ENCODE peak calls at places on chromosomes 3 and 15, in four cellular contexts. H, T, Z and K are unnamed samples.

GRCh38 chr3:160434071-160434470 is 15.5 kb downstream of the TRIM59 start:
- DNase-seq in H (no peak), T (no peak), Z (no peak), K (no peak)

GRCh38 chr15:96122077-96123027 is 208.1 kb upstream of the NR2F2 start:
- DNase-seq in H (no peak), T (no peak), Z (no peak), K (no peak)

GRCh38 chr15:64180235-64180824 is 17.5 kb upstream of the PPIB start:
- DNase-seq in H (no peak), T (no peak), Z (no peak), K (peak; percentile 47)

GRCh38 chr15:63243101-63243500 is 34.3 kb upstream of the APH1B start:
- DNase-seq in H (no peak), T (no peak), Z (no peak), K (no peak)

GRCh38 chr3:106691476-106691875 is 685.8 kb upstream of the CCDC54 start:
- DNase-seq in H (no peak), T (no peak), Z (no peak), K (no peak)

GRCh38 chr3:98021821-98022220 is 13.3 kb downstream of the GABRR3 start:
- DNase-seq in H (no peak), T (no peak), Z (no peak), K (no peak)

GRCh38 chr3:160183375-160184076 is 41.7 kb upstream of the C3orf80 start:
- DNase-seq in H (no peak), T (no peak), Z (no peak), K (no peak)

GRCh38 chr15:84810073-84810840 is 6.9 kb upstream of the ALPK3 start:
- DNase-seq in H (no peak), T (no peak), Z (no peak), K (no peak)

GRCh38 chr15:65532738-65533051 is 2.4 kb downstream of the HACD3 start:
- DNase-seq in H (no peak), T (no peak), Z (no peak), K (no peak)

GRCh38 chr3:129504471-129505100 is 23.9 kb upstream of the RHO start:
- DNase-seq in H (no peak), T (no peak), Z (no peak), K (no peak)

GRCh38 chr3:32157600-32158264 is 51.3 kb downstream of the GPD1L start:
- DNase-seq in H (no peak), T (no peak), Z (no peak), K (no peak)

GRCh38 chr3:72482589-72483249 is 365.5 kb downstream of the SHQ1 start:
- DNase-seq in H (peak; percentile 89), T (peak; percentile 35), Z (peak; percentile 51), K (no peak)

GRCh38 chr3:123881771-123882170 is 2.4 kb downstream of the MYLK start:
- DNase-seq in H (no peak), T (no peak), Z (no peak), K (no peak)

GRCh38 chr3:29335438-29335837 is 54.6 kb downstream of the RBMS3 start:
- DNase-seq in H (no peak), T (peak; percentile 40), Z (no peak), K (no peak)

GRCh38 chr15:99320374-99321215 is 69.3 kb downstream of the LRRC28 start:
- DNase-seq in H (no peak), T (no peak), Z (no peak), K (no peak)

GRCh38 chr15:42528970-42529369 is 19.6 kb downstream of the LRRC57 start:
- DNase-seq in H (no peak), T (no peak), Z (no peak), K (no peak)

GRCh38 chr3:47527952-47528718 is 14.6 kb upstream of the ELP6 start:
- DNase-seq in H (no peak), T (no peak), Z (no peak), K (no peak)

GRCh38 chr3:4822568-4822967 is 156.7 kb upstream of the BHLHE40 start:
- DNase-seq in H (no peak), T (no peak), Z (no peak), K (no peak)

GRCh38 chr3:123936400-123936799 is 24.6 kb downstream of the CCDC14 start:
- DNase-seq in H (no peak), T (no peak), Z (no peak), K (no peak)

GRCh38 chr3:24406900-24407299 is 87.8 kb downstream of the THRB start:
- DNase-seq in H (no peak), T (no peak), Z (no peak), K (no peak)

GRCh38 chr15:47796339-47796738 is 79.0 kb downstream of the SEMA6D start:
- DNase-seq in H (no peak), T (no peak), Z (no peak), K (no peak)

GRCh38 chr15:51097553-51098330 is 3.0 kb upstream of the TNFAIP8L3 start:
- DNase-seq in H (no peak), T (no peak), Z (no peak), K (no peak)

GRCh38 chr15:90959894-90960293 is 5.2 kb downstream of the RCCD1 start:
- DNase-seq in H (no peak), T (no peak), Z (no peak), K (no peak)

GRCh38 chr3:30620402-30621360 is 14.3 kb downstream of the TGFBR2 start:
- DNase-seq in H (peak; percentile 63), T (no peak), Z (no peak), K (no peak)

GRCh38 chr15:60691508-60692047 is 212.6 kb upstream of the ICE2 start:
- DNase-seq in H (no peak), T (no peak), Z (no peak), K (no peak)

GRCh38 chr3:99895706-99896441 is 78.2 kb downstream of the CMSS1 start:
- DNase-seq in H (no peak), T (no peak), Z (no peak), K (no peak)

GRCh38 chr3:194871143-194871863 is 185.6 kb downstream of the FAM43A start:
- DNase-seq in H (no peak), T (peak; percentile 24), Z (no peak), K (peak; percentile 14)

GRCh38 chr3:156787926-156788663 is 38.1 kb upstream of the LEKR1 start:
- DNase-seq in H (peak; percentile 64), T (peak; percentile 12), Z (no peak), K (no peak)

GRCh38 chr15:80800067-80800466 is 20.9 kb downstream of the CEMIP start:
- DNase-seq in H (no peak), T (no peak), Z (no peak), K (no peak)

GRCh38 chr3:51968175-51968681 is 974 bp upstream of the PCBP4 start:
- DNase-seq in H (no peak), T (no peak), Z (no peak), K (no peak)

GRCh38 chr3:38725726-38726410 is 76.4 kb upstream of the SCN5A start:
- DNase-seq in H (no peak), T (no peak), Z (no peak), K (no peak)

GRCh38 chr3:64490180-64490579 is 197.6 kb downstream of the ADAMTS9 start:
- DNase-seq in H (no peak), T (no peak), Z (no peak), K (no peak)

GRCh38 chr3:8739757-8740508 is 6.3 kb downstream of the CAV3 start:
- DNase-seq in H (peak; percentile 16), T (no peak), Z (no peak), K (no peak)

GRCh38 chr15:40313531-40314398 is 6.0 kb upstream of the PLCB2 start:
- DNase-seq in H (no peak), T (no peak), Z (peak; percentile 52), K (no peak)

GRCh38 chr15:52427804-52428203 is 100.9 kb downstream of the MYO5A start:
- DNase-seq in H (peak; percentile 42), T (peak; percentile 26), Z (no peak), K (no peak)

GRCh38 chr3:15206662-15207576 is 873 bp downstream of the CAPN7 start:
- DNase-seq in H (peak; percentile 25), T (peak; percentile 29), Z (peak; percentile 7), K (peak; percentile 13)

GRCh38 chr3:183430325-183430957 is 2.0 kb upstream of the MCF2L2 start:
- DNase-seq in H (peak; percentile 31), T (no peak), Z (no peak), K (no peak)

GRCh38 chr3:27431116-27431515 is 53.1 kb downstream of the SLC4A7 start:
- DNase-seq in H (no peak), T (no peak), Z (no peak), K (no peak)

GRCh38 chr15:33860749-33861148 is 107.5 kb upstream of the CHRM5 start:
- DNase-seq in H (no peak), T (no peak), Z (no peak), K (no peak)